ENCODE peak calls at places on chromosome 1, in seven cellular contexts. F is stimulated activated naive CD8-positive, alpha-beta T cell treated with anti-CD3 and anti-CD28 coated beads, Interleukin-15, amount 100 ng/mL, for 72 hours; K is ovary; R is dermis blood vessel endothelial cell; W is activated T-cell treated with anti-CD3 and anti-CD28 coated beads for 1 hour; A is OCI-LY7; L is neural crest cell. Y is an unnamed sample.

GRCh38 chr1:81428998-81429397 is 371.7 kb upstream of the ADGRL2 start:
- DNase-seq in F (no peak), K (no peak), R (no peak), W (no peak), A (no peak), L (no peak), Y (no peak)

GRCh38 chr1:19811206-19811851 is 3.8 kb downstream of the RNF186 start:
- DNase-seq in F (peak), K (no peak), R (peak), W (peak), A (peak), L (peak), Y (peak)

GRCh38 chr1:184112176-184112948 is 60.8 kb downstream of the TSEN15 start:
- DNase-seq in F (no peak), K (no peak), R (no peak), W (no peak), A (no peak), L (no peak), Y (no peak)

GRCh38 chr1:84847253-84848247 is 45.5 kb downstream of the LPAR3 start:
- DNase-seq in F (no peak), K (peak), R (peak), W (no peak), A (no peak), L (no peak), Y (peak)

GRCh38 chr1:41776896-41777431 is 141.8 kb downstream of the HIVEP3 start:
- DNase-seq in F (no peak), K (no peak), R (no peak), W (no peak), A (no peak), L (no peak), Y (peak)

GRCh38 chr1:228823200-228823599 is 87.9 kb downstream of the RHOU start:
- DNase-seq in F (no peak), K (no peak), R (no peak), W (no peak), A (no peak), L (no peak), Y (no peak)

GRCh38 chr1:3226664-3227371 is 157.8 kb downstream of the PRDM16 start:
- DNase-seq in F (no peak), K (no peak), R (no peak), W (no peak), A (no peak), L (no peak), Y (no peak)

GRCh38 chr1:225811622-225812487 is 1.9 kb downstream of the EPHX1 start:
- DNase-seq in F (no peak), K (no peak), R (peak), W (no peak), A (no peak), L (no peak), Y (peak)

GRCh38 chr1:181784039-181784683 is 277.4 kb downstream of the ZNF648 start:
- DNase-seq in F (no peak), K (no peak), R (no peak), W (no peak), A (no peak), L (no peak), Y (no peak)

GRCh38 chr1:11559211-11559970 is 80.4 kb downstream of the DISP3 start:
- DNase-seq in F (no peak), K (no peak), R (no peak), W (no peak), A (no peak), L (no peak), Y (no peak)

GRCh38 chr1:246373828-246374569 is 133.1 kb downstream of the SMYD3 start:
- DNase-seq in F (no peak), K (no peak), R (no peak), W (no peak), A (no peak), L (no peak), Y (no peak)

GRCh38 chr1:180773210-180773865 is 139.4 kb upstream of the KIAA1614 start:
- DNase-seq in F (no peak), K (no peak), R (peak), W (no peak), A (no peak), L (no peak), Y (no peak)

GRCh38 chr1:243268284-243268653 is 12.4 kb downstream of the SDCCAG8 start:
- DNase-seq in F (no peak), K (no peak), R (peak), W (no peak), A (no peak), L (no peak), Y (no peak)

Y was measured in left ventricle myocardium superior.